ENCODE peak calls at places on chromosomes 6 and 20, in seven cellular contexts. One of them, this sample, is unnamed.

GRCh38 chr6:160596433-160596832 is 67.6 kb downstream of the LPA start:
- DNase-seq in H1: no peak
- DNase-seq in T47D: no peak
- DNase-seq in HCT116: no peak
- DNase-seq in GM12878: no peak
- DNase-seq in HepG2: no peak
- DNase-seq in K562: no peak
- DNase-seq in this sample: no peak

GRCh38 chr6:1624848-1625341 is 15.2 kb downstream of the FOXC1 start:
- DNase-seq in H1: no peak
- DNase-seq in T47D: peak; percentile 42
- DNase-seq in HCT116: no peak
- DNase-seq in GM12878: no peak
- DNase-seq in HepG2: no peak
- DNase-seq in K562: no peak
- DNase-seq in this sample: no peak

GRCh38 chr6:31580807-31581437 is 1.3 kb downstream of the LTB start:
- DNase-seq in H1: peak; percentile 96
- DNase-seq in T47D: peak; percentile 79
- DNase-seq in HCT116: peak; percentile 33
- DNase-seq in GM12878: no peak
- DNase-seq in HepG2: peak; percentile 61
- DNase-seq in K562: peak; percentile 96
- DNase-seq in this sample: peak; percentile 97

GRCh38 chr6:1388081-1388926 is 1.1 kb upstream of the FOXF2 start:
- DNase-seq in H1: peak; percentile 76
- DNase-seq in T47D: no peak
- DNase-seq in HCT116: no peak
- DNase-seq in GM12878: no peak
- DNase-seq in HepG2: no peak
- DNase-seq in K562: no peak
- DNase-seq in this sample: no peak

GRCh38 chr6:43838276-43839036 is 68.4 kb downstream of the VEGFA start:
- DNase-seq in H1: no peak
- DNase-seq in T47D: peak; percentile 70
- DNase-seq in HCT116: peak; percentile 22
- DNase-seq in GM12878: no peak
- DNase-seq in HepG2: peak; percentile 41
- DNase-seq in K562: peak; percentile 84
- DNase-seq in this sample: peak; percentile 62

GRCh38 chr6:158409451-158409850 is 97.2 kb downstream of the TULP4 start:
- DNase-seq in H1: no peak
- DNase-seq in T47D: no peak
- DNase-seq in HCT116: no peak
- DNase-seq in GM12878: no peak
- DNase-seq in HepG2: no peak
- DNase-seq in K562: peak; percentile 60
- DNase-seq in this sample: peak; percentile 52

GRCh38 chr6:46794068-46794467 is 879 bp downstream of the MEP1A start:
- DNase-seq in H1: no peak
- DNase-seq in T47D: no peak
- DNase-seq in HCT116: no peak
- DNase-seq in GM12878: no peak
- DNase-seq in HepG2: no peak
- DNase-seq in K562: no peak
- DNase-seq in this sample: no peak

GRCh38 chr20:600736-601135 is 9.4 kb downstream of the TCF15 start:
- DNase-seq in H1: no peak
- DNase-seq in T47D: no peak
- DNase-seq in HCT116: no peak
- DNase-seq in GM12878: no peak
- DNase-seq in HepG2: no peak
- DNase-seq in K562: no peak
- DNase-seq in this sample: no peak

GRCh38 chr6:168113226-168113625 is 34.2 kb upstream of the FRMD1 start:
- DNase-seq in H1: no peak
- DNase-seq in T47D: no peak
- DNase-seq in HCT116: no peak
- DNase-seq in GM12878: no peak
- DNase-seq in HepG2: no peak
- DNase-seq in K562: no peak
- DNase-seq in this sample: no peak

GRCh38 chr6:105753184-105754097 is 332.7 kb upstream of the PRDM1 start:
- DNase-seq in H1: no peak
- DNase-seq in T47D: no peak
- DNase-seq in HCT116: peak; percentile 31
- DNase-seq in GM12878: no peak
- DNase-seq in HepG2: no peak
- DNase-seq in K562: no peak
- DNase-seq in this sample: no peak

GRCh38 chr6:15401120-15401519 is 155.3 kb downstream of the JARID2 start:
- DNase-seq in H1: no peak
- DNase-seq in T47D: no peak
- DNase-seq in HCT116: no peak
- DNase-seq in GM12878: no peak
- DNase-seq in HepG2: no peak
- DNase-seq in K562: no peak
- DNase-seq in this sample: no peak

GRCh38 chr20:34675993-34676641 is 775 bp downstream of the PIGU start:
- DNase-seq in H1: no peak
- DNase-seq in T47D: no peak
- DNase-seq in HCT116: no peak
- DNase-seq in GM12878: no peak
- DNase-seq in HepG2: no peak
- DNase-seq in K562: no peak
- DNase-seq in this sample: no peak

GRCh38 chr6:150741633-150742200 is 123.8 kb upstream of the MTHFD1L start:
- DNase-seq in H1: no peak
- DNase-seq in T47D: peak; percentile 35
- DNase-seq in HCT116: peak; percentile 23
- DNase-seq in GM12878: no peak
- DNase-seq in HepG2: peak; percentile 19
- DNase-seq in K562: no peak
- DNase-seq in this sample: no peak

GRCh38 chr20:56689852-56690485 is 60.9 kb downstream of the TFAP2C start:
- DNase-seq in H1: no peak
- DNase-seq in T47D: peak; percentile 70
- DNase-seq in HCT116: no peak
- DNase-seq in GM12878: no peak
- DNase-seq in HepG2: no peak
- DNase-seq in K562: no peak
- DNase-seq in this sample: no peak

GRCh38 chr6:56691201-56691595 is 48.5 kb upstream of the DST start:
- DNase-seq in H1: no peak
- DNase-seq in T47D: no peak
- DNase-seq in HCT116: no peak
- DNase-seq in GM12878: no peak
- DNase-seq in HepG2: no peak
- DNase-seq in K562: no peak
- DNase-seq in this sample: no peak

GRCh38 chr20:10307359-10307735 is 88.7 kb downstream of the SNAP25 start:
- DNase-seq in H1: no peak
- DNase-seq in T47D: no peak
- DNase-seq in HCT116: no peak
- DNase-seq in GM12878: no peak
- DNase-seq in HepG2: no peak
- DNase-seq in K562: no peak
- DNase-seq in this sample: no peak

GRCh38 chr6:31821301-31822037 is 6.1 kb upstream of the HSPA1B start:
- DNase-seq in H1: peak; percentile 75
- DNase-seq in T47D: peak; percentile 73
- DNase-seq in HCT116: no peak
- DNase-seq in GM12878: no peak
- DNase-seq in HepG2: no peak
- DNase-seq in K562: peak; percentile 77
- DNase-seq in this sample: peak; percentile 62

GRCh38 chr20:37468886-37469285 is 52.2 kb upstream of the NNAT start:
- DNase-seq in H1: no peak
- DNase-seq in T47D: no peak
- DNase-seq in HCT116: no peak
- DNase-seq in GM12878: no peak
- DNase-seq in HepG2: no peak
- DNase-seq in K562: no peak
- DNase-seq in this sample: no peak

GRCh38 chr6:139438775-139439174 is 64.3 kb upstream of the CITED2 start:
- DNase-seq in H1: no peak
- DNase-seq in T47D: peak; percentile 72
- DNase-seq in HCT116: no peak
- DNase-seq in GM12878: no peak
- DNase-seq in HepG2: no peak
- DNase-seq in K562: no peak
- DNase-seq in this sample: no peak

GRCh38 chr6:157030756-157031155 is 253.6 kb downstream of the ARID1B start:
- DNase-seq in H1: no peak
- DNase-seq in T47D: no peak
- DNase-seq in HCT116: no peak
- DNase-seq in GM12878: no peak
- DNase-seq in HepG2: no peak
- DNase-seq in K562: no peak
- DNase-seq in this sample: no peak

GRCh38 chr6:85660181-85660611 is 17.5 kb upstream of the SYNCRIP start:
- DNase-seq in H1: no peak
- DNase-seq in T47D: no peak
- DNase-seq in HCT116: peak; percentile 72
- DNase-seq in GM12878: no peak
- DNase-seq in HepG2: peak; percentile 59
- DNase-seq in K562: no peak
- DNase-seq in this sample: peak; percentile 64
- TF ChIP-seq JUND in H1: no peak
- TF ChIP-seq JUND in T47D: no peak
- TF ChIP-seq JUND in HCT116: no peak
- TF ChIP-seq JUND in GM12878: no peak
- TF ChIP-seq JUND in HepG2: no peak
- TF ChIP-seq JUND in K562: no peak
- TF ChIP-seq JUND in this sample: no peak

DNA sequence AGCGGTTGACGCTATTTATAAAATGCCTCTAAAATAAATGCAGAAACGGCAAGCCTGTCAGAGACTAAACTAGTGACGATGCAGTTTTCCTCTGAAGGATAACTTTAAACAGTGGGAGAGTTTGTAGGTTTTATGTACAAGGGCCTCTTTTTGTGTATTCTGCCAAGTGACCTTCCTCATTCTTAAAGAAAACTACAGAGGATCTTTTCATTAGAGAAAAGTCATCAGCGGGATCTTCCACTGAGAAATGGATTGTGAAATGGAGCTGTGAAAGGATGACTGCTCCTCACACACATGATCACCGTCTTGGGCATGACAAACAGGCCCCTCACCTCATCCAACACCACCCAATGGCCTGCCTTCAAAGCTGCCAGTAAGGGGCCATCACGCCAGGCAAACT is 89.0 kb upstream of the LYRM2 start:
- DNase-seq in H1: no peak
- DNase-seq in T47D: no peak
- DNase-seq in HCT116: no peak
- DNase-seq in GM12878: no peak
- DNase-seq in HepG2: no peak
- DNase-seq in K562: no peak
- DNase-seq in this sample: no peak
- TF ChIP-seq JUND in H1: no peak
- TF ChIP-seq JUND in T47D: no peak
- TF ChIP-seq JUND in HCT116: no peak
- TF ChIP-seq JUND in GM12878: no peak
- TF ChIP-seq JUND in HepG2: no peak
- TF ChIP-seq JUND in K562: no peak
- TF ChIP-seq JUND in this sample: no peak

GRCh38 chr6:161618816-161619454 is 345.1 kb upstream of the AGPAT4 start:
- DNase-seq in H1: no peak
- DNase-seq in T47D: peak; percentile 65
- DNase-seq in HCT116: peak; percentile 10
- DNase-seq in GM12878: no peak
- DNase-seq in HepG2: peak; percentile 49
- DNase-seq in K562: peak; percentile 37
- DNase-seq in this sample: peak; percentile 64
- TF ChIP-seq JUND in H1: no peak
- TF ChIP-seq JUND in T47D: no peak
- TF ChIP-seq JUND in HCT116: no peak
- TF ChIP-seq JUND in GM12878: no peak
- TF ChIP-seq JUND in HepG2: no peak
- TF ChIP-seq JUND in K562: no peak
- TF ChIP-seq JUND in this sample: no peak

GRCh38 chr6:37177083-37177949 is 7.4 kb downstream of the PIM1 start:
- DNase-seq in H1: no peak
- DNase-seq in T47D: no peak
- DNase-seq in HCT116: no peak
- DNase-seq in GM12878: no peak
- DNase-seq in HepG2: no peak
- DNase-seq in K562: peak; percentile 73
- DNase-seq in this sample: no peak

GRCh38 chr6:37187321-37188022 is 17.5 kb downstream of the PIM1 start:
- DNase-seq in H1: no peak
- DNase-seq in T47D: no peak
- DNase-seq in HCT116: no peak
- DNase-seq in GM12878: no peak
- DNase-seq in HepG2: no peak
- DNase-seq in K562: peak; percentile 70
- DNase-seq in this sample: no peak

GRCh38 chr6:37177950-37178517 is 8.1 kb downstream of the PIM1 start:
- DNase-seq in H1: no peak
- DNase-seq in T47D: no peak
- DNase-seq in HCT116: no peak
- DNase-seq in GM12878: no peak
- DNase-seq in HepG2: no peak
- DNase-seq in K562: no peak
- DNase-seq in this sample: no peak

GRCh38 chr6:37180075-37180474 is 10.1 kb downstream of the PIM1 start:
- DNase-seq in H1: no peak
- DNase-seq in T47D: no peak
- DNase-seq in HCT116: no peak
- DNase-seq in GM12878: no peak
- DNase-seq in HepG2: no peak
- DNase-seq in K562: no peak
- DNase-seq in this sample: no peak

DNA sequence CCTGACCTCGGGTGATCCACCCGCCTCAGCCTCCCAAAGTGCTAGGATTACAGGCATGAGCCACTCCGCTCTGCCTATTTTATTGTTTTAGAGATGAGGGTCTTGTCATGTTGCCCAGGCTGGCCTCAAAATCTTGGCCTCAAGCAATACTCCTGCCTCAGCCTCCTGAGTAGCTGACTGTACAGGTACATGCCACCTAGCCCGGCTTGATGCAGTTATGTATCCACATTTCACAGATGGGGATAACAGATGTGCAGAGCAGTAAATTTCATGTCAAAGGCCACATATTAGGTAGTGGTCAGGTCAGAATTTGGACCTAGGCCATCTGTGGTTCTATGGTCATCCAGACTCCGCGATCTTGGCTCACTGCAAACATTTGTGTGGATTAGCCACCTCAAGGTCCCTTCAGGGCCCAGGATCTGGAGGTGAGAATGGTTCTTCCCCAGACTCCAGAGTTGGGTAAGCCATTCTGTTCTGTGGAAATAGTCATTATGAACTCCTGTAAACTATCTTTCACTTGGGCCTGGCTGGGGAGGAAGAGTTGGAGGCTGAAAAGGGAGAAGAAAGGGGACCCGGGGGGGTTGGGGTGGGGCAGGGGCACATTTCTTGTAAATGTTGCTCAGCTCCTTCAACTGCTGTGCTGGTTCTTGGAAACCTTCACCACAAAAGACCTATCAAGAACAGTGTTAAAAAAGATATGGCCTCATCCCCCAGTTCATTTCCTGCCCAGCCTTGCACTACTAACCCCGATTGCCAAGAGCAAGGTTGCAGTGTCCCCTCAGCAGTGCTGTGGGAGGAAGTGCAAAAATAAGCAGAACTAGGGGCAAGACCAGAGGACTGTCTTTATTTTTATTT is 13.0 kb downstream of the PIM1 start:
- DNase-seq in H1: no peak
- DNase-seq in T47D: no peak
- DNase-seq in HCT116: no peak
- DNase-seq in GM12878: peak; percentile 32
- DNase-seq in HepG2: no peak
- DNase-seq in K562: peak; percentile 92
- DNase-seq in this sample: no peak
- TF ChIP-seq JUND in H1: no peak
- TF ChIP-seq JUND in T47D: no peak
- TF ChIP-seq JUND in HCT116: no peak
- TF ChIP-seq JUND in GM12878: no peak
- TF ChIP-seq JUND in HepG2: no peak
- TF ChIP-seq JUND in K562: peak; percentile 52
- TF ChIP-seq JUND in this sample: no peak